ENCODE peak calls at places on chromosomes 12 and 14, in six cellular contexts. N is fibroblast of mammary gland, R is sigmoid colon, M is A549, Q is keratinocyte, C is GM10248. V is an unnamed sample.

GRCh38 chr12:92404921-92405320 is 259.3 kb upstream of the BTG1 start:
- DNase-seq in N (no peak), R (no peak), M (no peak), Q (no peak), C (no peak), V (no peak)

GRCh38 chr12:101407054-101407437 is 526 bp downstream of the ARL1 start:
- DNase-seq in N (no peak), R (no peak), M (no peak), Q (no peak), C (no peak), V (peak)

GRCh38 chr14:89013698-89014569 is 189.5 kb downstream of the TTC8 start:
- DNase-seq in N (no peak), R (no peak), M (no peak), Q (no peak), C (no peak), V (no peak)

GRCh38 chr12:5577239-5577638 is 145.3 kb downstream of the NTF3 start:
- DNase-seq in N (no peak), R (no peak), M (no peak), Q (no peak), C (no peak), V (no peak)

GRCh38 chr12:72346331-72346944 is 74.3 kb downstream of the TRHDE start:
- DNase-seq in N (peak), R (no peak), M (peak), Q (no peak), C (peak), V (peak)

GRCh38 chr14:60637490-60638452 is 11.5 kb downstream of the SIX1 start:
- DNase-seq in N (no peak), R (no peak), M (no peak), Q (no peak), C (no peak), V (peak)

GRCh38 chr12:10554971-10555481 is 49.3 kb downstream of the EIF2S3B start:
- DNase-seq in N (no peak), R (no peak), M (no peak), Q (no peak), C (no peak), V (no peak)

GRCh38 chr12:122141911-122142725 is 31.9 kb downstream of the IL31 start:
- DNase-seq in N (no peak), R (no peak), M (no peak), Q (no peak), C (no peak), V (no peak)

GRCh38 chr14:103868242-103868897 is 21.0 kb upstream of the PPP1R13B start:
- DNase-seq in N (no peak), R (no peak), M (no peak), Q (peak), C (no peak), V (peak)

GRCh38 chr12:132074216-132074615 is 69.9 kb downstream of the DDX51 start:
- DNase-seq in N (no peak), R (no peak), M (no peak), Q (no peak), C (no peak), V (no peak)

GRCh38 chr12:79119796-79120195 is 255.2 kb downstream of the SYT1 start:
- DNase-seq in N (no peak), R (no peak), M (no peak), Q (no peak), C (no peak), V (no peak)

GRCh38 chr12:100845095-100845494 is 50.5 kb downstream of the ANO4 start:
- DNase-seq in N (no peak), R (no peak), M (no peak), Q (no peak), C (no peak), V (peak)

GRCh38 chr14:67487937-67488893 is at the start of gene TMEM229B:
- DNase-seq in N (no peak), R (no peak), M (no peak), Q (no peak), C (peak), V (no peak)

GRCh38 chr14:87494010-87494409 is 499.0 kb downstream of the GALC start:
- DNase-seq in N (peak), R (no peak), M (no peak), Q (no peak), C (no peak), V (peak)

GRCh38 chr14:94115068-94115591 is 4.6 kb downstream of the IFI27 start:
- DNase-seq in N (no peak), R (peak), M (no peak), Q (no peak), C (no peak), V (no peak)

GRCh38 chr12:117273091-117273490 is 82.8 kb upstream of the FBXO21 start:
- DNase-seq in N (no peak), R (no peak), M (no peak), Q (no peak), C (no peak), V (peak)

GRCh38 chr14:100104523-100105300 is 39.5 kb downstream of the EVL start:
- DNase-seq in N (peak), R (peak), M (no peak), Q (no peak), C (no peak), V (peak)
- TF ChIP-seq CTCF in N (no peak), R (no peak), M (no peak), Q (no peak), C (peak), V (no peak)

GRCh38 chr12:123761841-123762714 is at the start of gene DNAH10:
- DNase-seq in N (peak), R (peak), M (no peak), Q (no peak), C (peak), V (no peak)
- TF ChIP-seq CTCF in N (no peak), R (no peak), M (no peak), Q (no peak), C (peak), V (peak)

GRCh38 chr12:120856980-120857379 is 47.2 kb downstream of the SPPL3 start:
- DNase-seq in N (no peak), R (no peak), M (no peak), Q (no peak), C (no peak), V (peak)
- TF ChIP-seq CTCF in N (peak), R (no peak), M (peak), Q (peak), C (peak), V (peak)

DNA sequence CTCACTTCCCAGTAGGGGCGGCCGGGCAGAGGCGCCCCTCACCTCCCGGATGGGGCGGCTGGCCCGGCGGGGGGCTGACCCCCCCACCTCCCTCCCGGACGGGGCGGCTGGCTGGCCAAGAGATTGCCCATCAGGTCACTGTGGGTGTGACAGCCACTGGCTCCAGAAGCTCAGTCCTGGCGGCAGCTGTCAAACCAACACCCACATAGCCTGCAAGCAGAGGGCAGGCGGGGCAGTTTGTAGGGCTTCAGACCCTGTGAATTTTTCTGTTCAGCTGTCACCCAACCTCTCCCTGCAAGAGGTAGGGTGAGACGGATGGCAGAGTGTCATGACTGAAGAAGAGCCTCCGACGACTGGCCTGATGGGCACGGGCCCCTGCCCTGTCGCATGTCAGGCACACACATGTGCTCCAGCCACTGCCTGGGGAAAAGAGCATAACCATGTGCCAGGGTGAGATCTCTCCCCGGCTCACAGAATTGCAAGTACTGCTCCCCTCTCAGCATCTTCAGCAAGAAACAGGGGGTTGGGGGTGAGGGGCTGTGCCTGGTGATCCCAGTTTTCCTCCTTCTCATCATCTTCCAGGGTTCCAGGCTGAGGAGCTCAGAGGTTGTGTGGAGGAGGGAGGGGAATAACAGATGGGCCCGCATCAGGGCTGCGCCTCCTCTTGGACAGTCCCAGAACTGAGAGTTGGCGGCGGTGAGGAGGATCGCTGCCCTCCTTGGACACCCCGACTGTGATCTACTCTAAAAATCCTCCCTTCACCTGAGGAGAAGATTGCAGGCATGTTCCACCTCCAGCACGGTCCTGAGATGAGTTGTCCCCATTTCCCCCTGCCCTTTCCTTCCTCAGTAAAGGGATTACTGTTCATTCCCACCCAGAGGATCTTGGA is 11.2 kb upstream of the PRPH start:
- DNase-seq in N (no peak), R (no peak), M (no peak), Q (no peak), C (no peak), V (no peak)
- TF ChIP-seq CTCF in N (peak), R (no peak), M (peak), Q (peak), C (no peak), V (no peak)

DNA sequence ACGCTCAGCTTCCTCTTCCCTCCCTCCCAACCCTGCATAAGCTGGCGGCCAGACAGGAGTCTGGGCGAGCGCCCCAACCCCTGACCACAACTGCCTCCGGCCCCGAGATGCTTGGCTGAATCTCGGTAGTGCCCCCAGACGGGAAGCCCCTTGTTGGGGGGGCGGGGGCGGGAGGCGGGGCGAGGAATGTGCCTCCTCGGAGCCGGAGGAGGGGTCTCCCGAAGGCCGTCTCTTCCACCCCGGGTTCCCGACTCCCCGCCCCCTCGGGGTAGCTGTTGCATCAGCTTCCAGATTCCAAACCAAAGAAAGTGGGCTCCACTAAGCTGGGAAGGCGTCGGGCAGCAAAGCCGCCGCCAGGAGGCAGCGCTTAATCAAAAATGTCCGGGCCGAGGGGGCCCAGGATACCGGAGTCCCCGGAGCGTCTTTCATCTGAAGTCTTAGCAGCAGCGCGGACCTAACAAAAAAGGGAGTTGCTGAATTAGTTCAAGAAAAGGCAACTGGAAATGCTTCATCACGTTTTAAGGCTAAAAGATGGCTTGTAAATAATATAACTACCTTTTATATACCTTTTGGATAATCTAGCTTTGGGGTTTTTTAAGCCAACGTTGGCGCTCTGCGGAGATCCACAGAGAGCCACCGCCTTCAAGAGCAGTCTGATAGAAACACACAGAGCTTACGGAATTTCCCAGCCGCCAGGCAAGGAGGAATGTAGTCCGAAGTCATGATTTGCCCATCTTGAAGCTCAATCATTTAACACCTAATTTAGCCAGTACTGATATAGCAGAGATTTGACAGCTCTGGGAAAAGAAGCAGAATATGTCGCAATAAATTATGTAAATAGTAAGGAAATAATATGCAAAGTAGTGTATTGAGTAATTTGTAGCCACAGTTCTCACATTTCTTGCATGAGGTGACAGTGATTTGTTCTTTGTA is 6.8 kb upstream of the MRPL52 start:
- DNase-seq in N (peak), R (peak), M (peak), Q (no peak), C (peak), V (peak)
- TF ChIP-seq CTCF in N (peak), R (peak), M (peak), Q (peak), C (peak), V (peak)

DNA sequence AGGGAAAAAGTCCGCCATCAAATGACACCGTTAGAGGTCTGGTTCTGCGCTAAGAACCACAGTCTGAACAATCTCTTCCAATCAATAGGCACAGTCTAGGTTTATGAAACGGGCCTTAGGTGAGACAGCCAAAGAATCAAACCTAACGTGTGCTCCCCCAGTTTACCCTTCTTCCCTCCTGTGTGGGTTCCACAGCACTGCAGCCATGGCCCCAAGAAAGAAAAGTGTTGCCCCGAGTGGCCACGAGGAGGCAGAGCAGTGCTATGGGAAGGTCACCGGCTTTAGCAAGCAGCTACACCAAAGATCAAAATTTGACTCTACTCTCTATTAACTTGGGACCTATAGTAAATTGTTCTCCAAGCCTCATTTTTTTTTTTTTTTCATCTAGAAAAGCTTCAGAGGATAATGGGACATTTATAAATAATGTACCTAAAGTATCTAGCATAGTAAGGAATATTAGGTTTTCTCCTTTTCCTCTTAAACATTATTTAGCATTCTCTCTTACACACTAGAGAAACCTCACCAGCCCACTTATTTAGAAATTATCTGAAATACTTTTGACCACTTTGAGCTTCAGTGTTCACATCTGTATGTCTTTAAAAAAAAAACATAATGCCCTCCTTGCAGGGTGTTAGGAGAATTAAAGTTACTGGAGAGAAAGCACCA is 70.2 kb upstream of the GPHB5 start:
- DNase-seq in N (peak), R (peak), M (peak), Q (no peak), C (peak), V (peak)
- TF ChIP-seq CTCF in N (peak), R (peak), M (peak), Q (peak), C (peak), V (peak)

GRCh38 chr12:114013601-114014345 is 47.6 kb upstream of the RBM19 start:
- DNase-seq in N (peak), R (no peak), M (no peak), Q (no peak), C (no peak), V (no peak)
- TF ChIP-seq CTCF in N (peak), R (no peak), M (peak), Q (peak), C (no peak), V (no peak)

GRCh38 chr14:99035712-99036593 is 236.0 kb downstream of the BCL11B start:
- DNase-seq in N (peak), R (peak), M (peak), Q (peak), C (no peak), V (peak)

GRCh38 chr14:99036594-99037293 is 235.3 kb downstream of the BCL11B start:
- DNase-seq in N (no peak), R (no peak), M (no peak), Q (no peak), C (no peak), V (no peak)

GRCh38 chr14:99038401-99038800 is 233.6 kb downstream of the BCL11B start:
- DNase-seq in N (peak), R (no peak), M (no peak), Q (no peak), C (no peak), V (peak)

GRCh38 chr14:99039316-99040041 is 232.5 kb downstream of the BCL11B start:
- DNase-seq in N (no peak), R (no peak), M (no peak), Q (no peak), C (no peak), V (no peak)

GRCh38 chr14:99037777-99038176 is 234.2 kb downstream of the BCL11B start:
- DNase-seq in N (no peak), R (no peak), M (no peak), Q (no peak), C (no peak), V (no peak)
- TF ChIP-seq CTCF in N (peak), R (no peak), M (no peak), Q (no peak), C (no peak), V (no peak)

V was measured in bronchial epithelial cell.